ENCODE peak calls at places on chromosomes 7 and 10, in five cellular contexts. H is upper lobe of right lung, V is AG04450, W is adrenal gland, M is endothelial cell. G is an unnamed sample.

GRCh38 chr10:35409094-35409582 is 72.8 kb downstream of the CCNY start:
- DNase-seq in H (no peak), V (peak), W (peak), M (no peak), G (no peak)

GRCh38 chr10:71837085-71837827 is 13.8 kb downstream of the PSAP start:
- DNase-seq in H (no peak), V (no peak), W (no peak), M (peak), G (no peak)

GRCh38 chr7:92833766-92834605 is 2.4 kb downstream of the CDK6 start:
- DNase-seq in H (peak), V (no peak), W (peak), M (peak), G (peak)

GRCh38 chr10:114359041-114359952 is 45.0 kb downstream of the AFAP1L2 start:
- DNase-seq in H (no peak), V (no peak), W (no peak), M (no peak), G (no peak)

GRCh38 chr10:52071814-52072213 is 242.3 kb upstream of the DKK1 start:
- DNase-seq in H (no peak), V (no peak), W (no peak), M (no peak), G (no peak)

GRCh38 chr7:71363627-71364026 is 231.7 kb downstream of the GALNT17 start:
- DNase-seq in H (no peak), V (no peak), W (no peak), M (no peak), G (no peak)

GRCh38 chr7:128826512-128826911 is 3.7 kb upstream of the FLNC start:
- DNase-seq in H (no peak), V (no peak), W (no peak), M (no peak), G (no peak)

GRCh38 chr10:86252573-86252972 is 114.0 kb downstream of the GRID1 start:
- DNase-seq in H (peak), V (no peak), W (no peak), M (no peak), G (no peak)

GRCh38 chr7:80614911-80615310 is 23.5 kb upstream of the CD36 start:
- DNase-seq in H (no peak), V (no peak), W (no peak), M (no peak), G (no peak)

GRCh38 chr7:94823952-94824351 is 83.4 kb upstream of the PPP1R9A start:
- DNase-seq in H (no peak), V (no peak), W (peak), M (no peak), G (no peak)

GRCh38 chr10:117339569-117339968 is 35.7 kb downstream of the PDZD8 start:
- DNase-seq in H (no peak), V (no peak), W (no peak), M (no peak), G (no peak)

DNA sequence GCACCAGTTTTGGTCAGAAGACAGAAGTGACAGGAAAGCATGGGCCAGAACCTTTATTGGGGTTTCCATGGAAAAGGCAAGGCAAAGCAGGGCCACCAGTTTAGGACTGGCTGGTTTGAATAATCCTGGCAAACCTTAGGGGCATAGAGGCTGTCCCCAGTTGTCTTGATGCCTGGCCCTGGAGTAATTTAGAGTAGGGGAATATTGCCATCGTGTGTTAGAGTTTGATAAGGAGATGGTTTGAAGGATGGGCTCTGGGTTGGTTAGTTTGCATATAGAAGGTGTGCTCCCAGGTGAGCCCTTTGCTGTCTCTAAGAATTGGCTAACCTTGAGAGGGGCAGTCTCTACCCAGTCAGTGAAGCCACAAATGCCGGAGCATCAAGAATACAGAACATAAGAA is 79.6 kb downstream of the ZNF777 start:
- DNase-seq in H (no peak), V (no peak), W (no peak), M (no peak), G (no peak)
- TF ChIP-seq CTCF in H (no peak), V (no peak), W (no peak), M (no peak), G (no peak)

DNA sequence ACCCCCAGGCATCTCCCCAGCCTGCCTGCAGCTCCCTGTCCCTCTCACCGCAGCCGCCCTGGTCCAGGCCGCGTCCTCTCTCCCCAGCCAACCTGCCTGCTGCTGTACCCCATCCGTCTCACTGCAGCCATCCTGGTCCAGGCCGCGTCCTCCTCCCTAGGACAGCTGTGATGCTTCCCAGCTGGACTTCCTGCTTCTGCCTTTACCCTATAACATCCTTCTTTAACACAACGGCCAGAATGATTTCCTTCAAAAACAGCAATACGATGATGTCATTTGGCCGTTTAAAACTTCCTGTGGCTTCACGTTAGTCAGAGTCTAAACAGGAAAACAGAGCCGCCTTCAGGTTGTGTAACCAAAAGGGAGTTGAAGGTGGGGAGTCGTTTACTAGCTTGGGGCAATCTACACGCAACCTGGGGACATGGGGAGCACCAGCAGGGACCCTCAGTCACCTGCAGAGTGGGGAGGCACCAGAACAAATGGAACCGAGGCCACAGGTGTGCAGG is 32.2 kb upstream of the ZFAND2A start:
- DNase-seq in H (no peak), V (peak), W (no peak), M (peak), G (no peak)
- TF ChIP-seq CTCF in H (no peak), V (peak), W (no peak), M (no peak), G (no peak)

DNA sequence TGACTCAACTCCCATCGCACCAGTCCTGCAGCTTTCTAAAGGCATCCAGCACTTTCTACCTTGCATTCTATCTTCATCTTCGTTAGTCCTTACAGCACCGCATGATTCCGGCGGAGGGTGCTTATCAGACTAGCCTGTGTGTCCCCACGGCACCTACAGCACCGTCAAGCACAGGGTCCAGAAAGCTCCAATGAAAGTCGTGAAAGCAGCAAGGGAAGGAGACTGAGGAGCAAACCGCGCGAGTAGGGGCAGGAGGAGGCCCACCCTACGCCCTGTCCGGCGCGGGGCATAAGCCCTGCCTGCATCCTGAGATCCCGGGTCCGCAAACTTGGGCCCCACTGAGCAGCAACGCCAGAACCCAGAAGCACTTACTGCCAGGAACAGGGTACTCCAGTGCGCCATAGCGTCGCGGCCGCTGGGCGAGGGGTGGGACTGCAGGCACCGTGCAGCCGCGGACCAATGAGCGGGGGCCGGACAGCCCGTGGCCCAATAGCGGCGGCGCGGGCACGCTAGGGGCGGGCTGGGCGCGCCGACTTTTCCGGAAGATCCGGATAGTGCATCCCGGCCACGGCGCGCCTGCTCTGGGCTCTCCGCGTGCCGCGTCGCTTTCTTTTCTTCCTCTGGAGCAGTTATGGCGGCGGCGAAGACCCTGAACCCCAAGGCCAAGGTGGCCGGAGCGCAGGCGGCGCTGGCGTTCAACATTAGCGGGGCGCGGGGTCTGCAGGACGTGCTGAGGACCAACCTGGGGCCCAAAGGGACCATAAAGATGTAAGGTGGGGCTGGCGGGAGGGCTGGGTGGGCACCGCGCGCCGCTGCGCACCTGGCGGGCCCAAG is 122.1 kb upstream of the VKORC1L1 start:
- DNase-seq in H (peak), V (peak), W (peak), M (peak), G (peak)
- TF ChIP-seq CTCF in H (peak), V (no peak), W (peak), M (no peak), G (no peak)

DNA sequence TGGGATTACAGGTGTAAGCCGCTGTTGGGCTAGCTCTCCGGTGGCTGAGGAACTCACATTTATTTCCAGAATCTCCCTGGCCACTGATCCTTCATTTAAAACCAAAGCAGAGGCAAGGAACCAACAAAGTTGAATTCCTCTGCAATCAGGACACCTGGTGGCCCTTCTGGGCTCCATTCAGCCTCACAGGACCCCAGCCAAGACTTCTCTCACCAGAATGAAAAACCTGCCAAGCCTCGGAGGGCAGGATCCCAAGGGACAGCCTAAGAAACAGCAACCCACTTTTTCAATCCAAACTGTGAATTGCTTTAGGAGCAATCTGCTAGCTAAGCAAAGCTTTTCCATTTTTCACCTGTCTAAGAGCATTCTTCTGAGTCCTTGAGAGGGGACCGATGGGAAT is 34.6 kb downstream of the OAT start:
- DNase-seq in H (peak), V (no peak), W (no peak), M (no peak), G (no peak)
- TF ChIP-seq CTCF in H (no peak), V (no peak), W (no peak), M (no peak), G (no peak)

DNA sequence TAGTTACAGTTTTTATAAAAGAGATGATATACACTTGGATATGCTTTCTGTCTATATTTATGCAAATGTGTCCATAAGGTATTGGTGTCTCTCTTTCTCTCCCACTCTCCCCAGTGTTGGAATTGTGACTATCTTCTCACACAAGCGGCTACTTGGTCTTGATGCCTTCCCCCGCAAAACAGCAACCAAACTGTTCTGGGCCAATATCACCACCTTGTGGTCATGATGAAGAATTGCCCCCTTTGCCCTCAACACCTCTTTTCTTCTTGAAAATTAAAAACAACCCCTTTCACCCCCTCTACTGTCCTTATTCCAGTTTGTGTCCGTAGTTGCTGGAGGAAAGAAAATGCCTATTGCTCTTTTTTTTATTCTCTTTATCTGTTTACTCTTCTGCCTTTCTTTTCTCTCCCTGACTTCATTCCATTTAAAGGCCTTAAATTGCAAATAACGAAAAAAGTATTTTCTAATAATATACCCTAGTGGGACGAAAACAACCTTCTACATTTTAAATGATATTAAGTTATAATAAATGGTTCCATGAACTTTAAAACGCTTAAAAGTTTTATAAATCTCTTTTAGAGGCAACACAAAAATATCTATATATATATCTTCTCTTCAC is 65.0 kb downstream of the IKZF1 start:
- DNase-seq in H (no peak), V (no peak), W (no peak), M (peak), G (no peak)
- TF ChIP-seq CTCF in H (peak), V (peak), W (peak), M (peak), G (peak)

GRCh38 chr7:119105381-119105780 is 880.9 kb downstream of the ANKRD7 start:
- DNase-seq in H (no peak), V (no peak), W (no peak), M (no peak), G (no peak)
- TF ChIP-seq CTCF in H (no peak), V (no peak), W (no peak), M (no peak), G (no peak)

GRCh38 chr10:101837753-101838152 is 5.8 kb downstream of the KCNIP2 start:
- DNase-seq in H (peak), V (no peak), W (no peak), M (no peak), G (no peak)

GRCh38 chr10:101834341-101834740 is 9.3 kb downstream of the KCNIP2 start:
- DNase-seq in H (peak), V (no peak), W (no peak), M (no peak), G (no peak)

GRCh38 chr10:101833466-101833865 is 10.1 kb downstream of the KCNIP2 start:
- DNase-seq in H (peak), V (no peak), W (no peak), M (no peak), G (no peak)

GRCh38 chr10:101838416-101838970 is 5.1 kb downstream of the KCNIP2 start:
- DNase-seq in H (no peak), V (no peak), W (no peak), M (no peak), G (no peak)

GRCh38 chr10:101835406-101835805 is 8.2 kb downstream of the KCNIP2 start:
- DNase-seq in H (peak), V (no peak), W (no peak), M (no peak), G (no peak)
- TF ChIP-seq CTCF in H (no peak), V (no peak), W (no peak), M (no peak), G (no peak)

GRCh38 chr10:1242975-1243374 is 186.8 kb downstream of the WDR37 start:
- DNase-seq in H (no peak), V (no peak), W (no peak), M (no peak), G (no peak)
- TF ChIP-seq CTCF in H (no peak), V (no peak), W (no peak), M (no peak), G (no peak)

GRCh38 chr10:51047857-51048256 is 26.4 kb upstream of the PRKG1 start:
- DNase-seq in H (no peak), V (no peak), W (no peak), M (no peak), G (no peak)
- TF ChIP-seq CTCF in H (no peak), V (peak), W (peak), M (no peak), G (no peak)